ENCODE peak calls at places on chromosomes 6 and 20, in ten cellular contexts. One of them, this sample, is unnamed.

GRCh38 chr20:32163951-32164350 is 43.6 kb downstream of the PLAGL2 start:
- DNase-seq in activated CD4-positive, CD25-positive, alpha-beta regulatory T cell treated with anti-CD3 and anti-CD28 coated beads, Interleukin-2, amount 50 U/mL, for 16 hours: no peak
- DNase-seq in D721Med: no peak
- DNase-seq in EL: no peak
- DNase-seq in heart left ventricle: no peak
- DNase-seq in effector CD4-positive, alpha-beta T cell: no peak
- DNase-seq in neuronal stem cell: no peak
- DNase-seq in cardiac muscle cell: no peak
- DNase-seq in AML-193: no peak
- DNase-seq in nucleus accumbens: no peak
- DNase-seq in this sample: no peak

GRCh38 chr6:10610289-10610688 is 84.1 kb downstream of the C6orf52 start:
- DNase-seq in nucleus accumbens: no peak
- DNase-seq in AML-193: no peak
- DNase-seq in neuronal stem cell: no peak
- DNase-seq in activated CD4-positive, CD25-positive, alpha-beta regulatory T cell treated with anti-CD3 and anti-CD28 coated beads, Interleukin-2, amount 50 U/mL, for 16 hours: no peak
- DNase-seq in D721Med: no peak
- DNase-seq in effector CD4-positive, alpha-beta T cell: no peak
- DNase-seq in heart left ventricle: peak; percentile 59
- DNase-seq in EL: peak; percentile 15
- DNase-seq in cardiac muscle cell: no peak
- DNase-seq in this sample: no peak

GRCh38 chr6:3610206-3610605 is 141.3 kb downstream of the PXDC1 start:
- DNase-seq in neuronal stem cell: no peak
- DNase-seq in AML-193: no peak
- DNase-seq in cardiac muscle cell: peak; percentile 5
- DNase-seq in effector CD4-positive, alpha-beta T cell: no peak
- DNase-seq in EL: peak; percentile 65
- DNase-seq in D721Med: no peak
- DNase-seq in nucleus accumbens: no peak
- DNase-seq in activated CD4-positive, CD25-positive, alpha-beta regulatory T cell treated with anti-CD3 and anti-CD28 coated beads, Interleukin-2, amount 50 U/mL, for 16 hours: no peak
- DNase-seq in heart left ventricle: no peak
- DNase-seq in this sample: no peak

GRCh38 chr6:33008944-33009861 is at the start of gene HLA-DOA:
- DNase-seq in heart left ventricle: no peak
- DNase-seq in effector CD4-positive, alpha-beta T cell: no peak
- DNase-seq in neuronal stem cell: peak; percentile 69
- DNase-seq in AML-193: no peak
- DNase-seq in EL: peak; percentile 16
- DNase-seq in D721Med: peak; percentile 57
- DNase-seq in activated CD4-positive, CD25-positive, alpha-beta regulatory T cell treated with anti-CD3 and anti-CD28 coated beads, Interleukin-2, amount 50 U/mL, for 16 hours: peak; percentile 16
- DNase-seq in nucleus accumbens: no peak
- DNase-seq in cardiac muscle cell: peak; percentile 33
- DNase-seq in this sample: peak; percentile 92

GRCh38 chr6:35203680-35204079 is 10.1 kb upstream of the SCUBE3 start:
- DNase-seq in activated CD4-positive, CD25-positive, alpha-beta regulatory T cell treated with anti-CD3 and anti-CD28 coated beads, Interleukin-2, amount 50 U/mL, for 16 hours: no peak
- DNase-seq in cardiac muscle cell: no peak
- DNase-seq in neuronal stem cell: no peak
- DNase-seq in EL: no peak
- DNase-seq in D721Med: no peak
- DNase-seq in effector CD4-positive, alpha-beta T cell: no peak
- DNase-seq in heart left ventricle: no peak
- DNase-seq in nucleus accumbens: no peak
- DNase-seq in AML-193: no peak
- DNase-seq in this sample: no peak

GRCh38 chr20:4811661-4812181 is 90.0 kb downstream of the PRND start:
- DNase-seq in heart left ventricle: peak; percentile 73
- DNase-seq in cardiac muscle cell: no peak
- DNase-seq in D721Med: no peak
- DNase-seq in AML-193: peak; percentile 96
- DNase-seq in neuronal stem cell: no peak
- DNase-seq in effector CD4-positive, alpha-beta T cell: peak; percentile 51
- DNase-seq in EL: no peak
- DNase-seq in nucleus accumbens: no peak
- DNase-seq in activated CD4-positive, CD25-positive, alpha-beta regulatory T cell treated with anti-CD3 and anti-CD28 coated beads, Interleukin-2, amount 50 U/mL, for 16 hours: no peak
- DNase-seq in this sample: no peak

GRCh38 chr20:18314786-18315406 is 26.6 kb downstream of the ZNF133 start:
- DNase-seq in EL: peak; percentile 93
- DNase-seq in AML-193: no peak
- DNase-seq in cardiac muscle cell: peak; percentile 3
- DNase-seq in heart left ventricle: no peak
- DNase-seq in D721Med: no peak
- DNase-seq in nucleus accumbens: no peak
- DNase-seq in effector CD4-positive, alpha-beta T cell: no peak
- DNase-seq in activated CD4-positive, CD25-positive, alpha-beta regulatory T cell treated with anti-CD3 and anti-CD28 coated beads, Interleukin-2, amount 50 U/mL, for 16 hours: no peak
- DNase-seq in neuronal stem cell: no peak
- DNase-seq in this sample: no peak

GRCh38 chr20:18739785-18740184 is 73.8 kb upstream of the SCP2D1 start:
- DNase-seq in activated CD4-positive, CD25-positive, alpha-beta regulatory T cell treated with anti-CD3 and anti-CD28 coated beads, Interleukin-2, amount 50 U/mL, for 16 hours: no peak
- DNase-seq in nucleus accumbens: no peak
- DNase-seq in neuronal stem cell: peak; percentile 6
- DNase-seq in heart left ventricle: no peak
- DNase-seq in effector CD4-positive, alpha-beta T cell: no peak
- DNase-seq in EL: peak; percentile 77
- DNase-seq in cardiac muscle cell: peak; percentile 88
- DNase-seq in AML-193: no peak
- DNase-seq in D721Med: no peak
- DNase-seq in this sample: no peak

GRCh38 chr6:12995419-12995818 is 278.9 kb downstream of the PHACTR1 start:
- DNase-seq in D721Med: no peak
- DNase-seq in neuronal stem cell: no peak
- DNase-seq in nucleus accumbens: no peak
- DNase-seq in effector CD4-positive, alpha-beta T cell: no peak
- DNase-seq in activated CD4-positive, CD25-positive, alpha-beta regulatory T cell treated with anti-CD3 and anti-CD28 coated beads, Interleukin-2, amount 50 U/mL, for 16 hours: no peak
- DNase-seq in EL: no peak
- DNase-seq in cardiac muscle cell: no peak
- DNase-seq in AML-193: no peak
- DNase-seq in heart left ventricle: no peak
- DNase-seq in this sample: no peak

GRCh38 chr20:37518059-37518458 is 3.0 kb upstream of the NNAT start:
- DNase-seq in neuronal stem cell: no peak
- DNase-seq in nucleus accumbens: no peak
- DNase-seq in effector CD4-positive, alpha-beta T cell: no peak
- DNase-seq in cardiac muscle cell: no peak
- DNase-seq in EL: no peak
- DNase-seq in D721Med: no peak
- DNase-seq in heart left ventricle: no peak
- DNase-seq in activated CD4-positive, CD25-positive, alpha-beta regulatory T cell treated with anti-CD3 and anti-CD28 coated beads, Interleukin-2, amount 50 U/mL, for 16 hours: no peak
- DNase-seq in AML-193: no peak
- DNase-seq in this sample: no peak

GRCh38 chr6:47278545-47278944 is 31.2 kb downstream of the TNFRSF21 start:
- DNase-seq in D721Med: no peak
- DNase-seq in nucleus accumbens: no peak
- DNase-seq in EL: peak; percentile 25
- DNase-seq in neuronal stem cell: no peak
- DNase-seq in activated CD4-positive, CD25-positive, alpha-beta regulatory T cell treated with anti-CD3 and anti-CD28 coated beads, Interleukin-2, amount 50 U/mL, for 16 hours: no peak
- DNase-seq in effector CD4-positive, alpha-beta T cell: no peak
- DNase-seq in AML-193: peak; percentile 90
- DNase-seq in heart left ventricle: no peak
- DNase-seq in cardiac muscle cell: peak; percentile 75
- DNase-seq in this sample: no peak

GRCh38 chr6:14549319-14549770 is 431.8 kb downstream of the CD83 start:
- DNase-seq in D721Med: no peak
- DNase-seq in effector CD4-positive, alpha-beta T cell: no peak
- DNase-seq in EL: no peak
- DNase-seq in nucleus accumbens: peak; percentile 8
- DNase-seq in cardiac muscle cell: no peak
- DNase-seq in heart left ventricle: no peak
- DNase-seq in AML-193: no peak
- DNase-seq in activated CD4-positive, CD25-positive, alpha-beta regulatory T cell treated with anti-CD3 and anti-CD28 coated beads, Interleukin-2, amount 50 U/mL, for 16 hours: no peak
- DNase-seq in neuronal stem cell: no peak
- DNase-seq in this sample: no peak

GRCh38 chr6:84193140-84193708 is 34.2 kb downstream of the CEP162 start:
- DNase-seq in EL: peak; percentile 81
- DNase-seq in nucleus accumbens: no peak
- DNase-seq in AML-193: no peak
- DNase-seq in neuronal stem cell: no peak
- DNase-seq in cardiac muscle cell: peak; percentile 16
- DNase-seq in effector CD4-positive, alpha-beta T cell: no peak
- DNase-seq in D721Med: no peak
- DNase-seq in activated CD4-positive, CD25-positive, alpha-beta regulatory T cell treated with anti-CD3 and anti-CD28 coated beads, Interleukin-2, amount 50 U/mL, for 16 hours: no peak
- DNase-seq in heart left ventricle: no peak
- DNase-seq in this sample: no peak

GRCh38 chr6:84346372-84346771 is 118.9 kb upstream of the CEP162 start:
- DNase-seq in cardiac muscle cell: no peak
- DNase-seq in neuronal stem cell: no peak
- DNase-seq in AML-193: no peak
- DNase-seq in activated CD4-positive, CD25-positive, alpha-beta regulatory T cell treated with anti-CD3 and anti-CD28 coated beads, Interleukin-2, amount 50 U/mL, for 16 hours: no peak
- DNase-seq in EL: peak; percentile 7
- DNase-seq in heart left ventricle: no peak
- DNase-seq in D721Med: no peak
- DNase-seq in nucleus accumbens: no peak
- DNase-seq in effector CD4-positive, alpha-beta T cell: no peak
- DNase-seq in this sample: no peak

GRCh38 chr6:83615025-83615999 is 93.6 kb downstream of the SNAP91 start:
- DNase-seq in nucleus accumbens: no peak
- DNase-seq in cardiac muscle cell: peak; percentile 61
- DNase-seq in effector CD4-positive, alpha-beta T cell: no peak
- DNase-seq in neuronal stem cell: peak; percentile 35
- DNase-seq in activated CD4-positive, CD25-positive, alpha-beta regulatory T cell treated with anti-CD3 and anti-CD28 coated beads, Interleukin-2, amount 50 U/mL, for 16 hours: no peak
- DNase-seq in D721Med: no peak
- DNase-seq in heart left ventricle: no peak
- DNase-seq in AML-193: peak; percentile 58
- DNase-seq in EL: peak; percentile 34
- DNase-seq in this sample: peak; percentile 36

GRCh38 chr6:76671751-76672150 is 599.3 kb upstream of the IMPG1 start:
- DNase-seq in EL: no peak
- DNase-seq in effector CD4-positive, alpha-beta T cell: no peak
- DNase-seq in heart left ventricle: no peak
- DNase-seq in AML-193: no peak
- DNase-seq in activated CD4-positive, CD25-positive, alpha-beta regulatory T cell treated with anti-CD3 and anti-CD28 coated beads, Interleukin-2, amount 50 U/mL, for 16 hours: no peak
- DNase-seq in D721Med: no peak
- DNase-seq in neuronal stem cell: no peak
- DNase-seq in cardiac muscle cell: no peak
- DNase-seq in nucleus accumbens: no peak
- DNase-seq in this sample: no peak

GRCh38 chr6:79468116-79468515 is 69.1 kb downstream of the LCA5 start:
- DNase-seq in cardiac muscle cell: peak; percentile 11
- DNase-seq in heart left ventricle: no peak
- DNase-seq in effector CD4-positive, alpha-beta T cell: no peak
- DNase-seq in neuronal stem cell: no peak
- DNase-seq in EL: peak; percentile 55
- DNase-seq in activated CD4-positive, CD25-positive, alpha-beta regulatory T cell treated with anti-CD3 and anti-CD28 coated beads, Interleukin-2, amount 50 U/mL, for 16 hours: no peak
- DNase-seq in D721Med: no peak
- DNase-seq in nucleus accumbens: no peak
- DNase-seq in AML-193: no peak
- DNase-seq in this sample: no peak

GRCh38 chr20:61424628-61425420 is 172.8 kb downstream of the CDH4 start:
- DNase-seq in cardiac muscle cell: no peak
- DNase-seq in AML-193: no peak
- DNase-seq in heart left ventricle: no peak
- DNase-seq in effector CD4-positive, alpha-beta T cell: no peak
- DNase-seq in EL: no peak
- DNase-seq in D721Med: no peak
- DNase-seq in nucleus accumbens: no peak
- DNase-seq in activated CD4-positive, CD25-positive, alpha-beta regulatory T cell treated with anti-CD3 and anti-CD28 coated beads, Interleukin-2, amount 50 U/mL, for 16 hours: no peak
- DNase-seq in neuronal stem cell: no peak
- DNase-seq in this sample: no peak

GRCh38 chr6:36786055-36786675 is 53.1 kb downstream of the CPNE5 start:
- DNase-seq in activated CD4-positive, CD25-positive, alpha-beta regulatory T cell treated with anti-CD3 and anti-CD28 coated beads, Interleukin-2, amount 50 U/mL, for 16 hours: no peak
- DNase-seq in EL: no peak
- DNase-seq in heart left ventricle: no peak
- DNase-seq in effector CD4-positive, alpha-beta T cell: no peak
- DNase-seq in AML-193: no peak
- DNase-seq in cardiac muscle cell: no peak
- DNase-seq in nucleus accumbens: no peak
- DNase-seq in neuronal stem cell: no peak
- DNase-seq in D721Med: no peak
- DNase-seq in this sample: no peak

GRCh38 chr6:153084393-153084792 is 46.7 kb downstream of the RGS17 start:
- DNase-seq in effector CD4-positive, alpha-beta T cell: no peak
- DNase-seq in neuronal stem cell: no peak
- DNase-seq in D721Med: no peak
- DNase-seq in activated CD4-positive, CD25-positive, alpha-beta regulatory T cell treated with anti-CD3 and anti-CD28 coated beads, Interleukin-2, amount 50 U/mL, for 16 hours: no peak
- DNase-seq in AML-193: no peak
- DNase-seq in EL: peak; percentile 4
- DNase-seq in nucleus accumbens: no peak
- DNase-seq in heart left ventricle: no peak
- DNase-seq in cardiac muscle cell: peak; percentile 71
- DNase-seq in this sample: no peak

GRCh38 chr6:42025066-42025789 is 25.1 kb upstream of the TAF8 start:
- DNase-seq in cardiac muscle cell: no peak
- DNase-seq in effector CD4-positive, alpha-beta T cell: no peak
- DNase-seq in AML-193: no peak
- DNase-seq in nucleus accumbens: no peak
- DNase-seq in activated CD4-positive, CD25-positive, alpha-beta regulatory T cell treated with anti-CD3 and anti-CD28 coated beads, Interleukin-2, amount 50 U/mL, for 16 hours: no peak
- DNase-seq in D721Med: no peak
- DNase-seq in EL: no peak
- DNase-seq in neuronal stem cell: no peak
- DNase-seq in heart left ventricle: no peak
- DNase-seq in this sample: no peak

GRCh38 chr6:53049389-53049788 is 15.8 kb upstream of the FBXO9 start:
- DNase-seq in heart left ventricle: no peak
- DNase-seq in neuronal stem cell: no peak
- DNase-seq in effector CD4-positive, alpha-beta T cell: no peak
- DNase-seq in AML-193: no peak
- DNase-seq in activated CD4-positive, CD25-positive, alpha-beta regulatory T cell treated with anti-CD3 and anti-CD28 coated beads, Interleukin-2, amount 50 U/mL, for 16 hours: no peak
- DNase-seq in D721Med: no peak
- DNase-seq in nucleus accumbens: no peak
- DNase-seq in EL: no peak
- DNase-seq in cardiac muscle cell: no peak
- DNase-seq in this sample: no peak

GRCh38 chr6:112180095-112180820 is 74.1 kb downstream of the LAMA4 start:
- DNase-seq in cardiac muscle cell: peak; percentile 92
- DNase-seq in heart left ventricle: peak; percentile 44
- DNase-seq in effector CD4-positive, alpha-beta T cell: peak; percentile 46
- DNase-seq in activated CD4-positive, CD25-positive, alpha-beta regulatory T cell treated with anti-CD3 and anti-CD28 coated beads, Interleukin-2, amount 50 U/mL, for 16 hours: peak; percentile 18
- DNase-seq in nucleus accumbens: no peak
- DNase-seq in AML-193: peak; percentile 89
- DNase-seq in neuronal stem cell: peak; percentile 51
- DNase-seq in D721Med: peak; percentile 21
- DNase-seq in EL: peak; percentile 87
- DNase-seq in this sample: peak; percentile 42

GRCh38 chr6:25961619-25962367 is 809 bp upstream of the TRIM38 start:
- DNase-seq in nucleus accumbens: no peak
- DNase-seq in AML-193: no peak
- DNase-seq in EL: no peak
- DNase-seq in effector CD4-positive, alpha-beta T cell: no peak
- DNase-seq in cardiac muscle cell: no peak
- DNase-seq in D721Med: no peak
- DNase-seq in heart left ventricle: no peak
- DNase-seq in activated CD4-positive, CD25-positive, alpha-beta regulatory T cell treated with anti-CD3 and anti-CD28 coated beads, Interleukin-2, amount 50 U/mL, for 16 hours: no peak
- DNase-seq in neuronal stem cell: no peak
- DNase-seq in this sample: no peak

GRCh38 chr6:121849477-121849876 is 414.0 kb downstream of the GJA1 start:
- DNase-seq in activated CD4-positive, CD25-positive, alpha-beta regulatory T cell treated with anti-CD3 and anti-CD28 coated beads, Interleukin-2, amount 50 U/mL, for 16 hours: no peak
- DNase-seq in effector CD4-positive, alpha-beta T cell: no peak
- DNase-seq in nucleus accumbens: no peak
- DNase-seq in EL: peak; percentile 75
- DNase-seq in D721Med: no peak
- DNase-seq in neuronal stem cell: peak; percentile 75
- DNase-seq in heart left ventricle: peak; percentile 66
- DNase-seq in cardiac muscle cell: peak; percentile 87
- DNase-seq in AML-193: peak; percentile 38
- DNase-seq in this sample: no peak

This sample was measured in cerebellum.